ENCODE peak calls at places on chromosomes 16 and 17, in five cellular contexts. Z, C, W, Q and D are unnamed samples. For H3K36me3, the result is how much of the 10 kb centered on the place peaks cover.

GRCh38 chr17:61997649-61998048 is 67.4 kb downstream of the MED13 start:
- DNase-seq in Z (no peak), C (no peak), W (no peak), Q (no peak), D (no peak)

GRCh38 chr16:65601781-65602180 is 479.9 kb upstream of the CDH11 start:
- DNase-seq in Z (no peak), C (no peak), W (no peak), Q (no peak), D (no peak)

GRCh38 chr16:54489225-54489781 is 202.7 kb upstream of the IRX3 start:
- DNase-seq in Z (no peak), C (no peak), W (no peak), Q (no peak), D (no peak)

GRCh38 chr16:66447491-66447890 is 20.4 kb downstream of the BEAN1 start:
- DNase-seq in Z (no peak), C (no peak), W (peak), Q (no peak), D (no peak)

GRCh38 chr17:64147110-64148016 is 17.4 kb upstream of the ERN1 start:
- DNase-seq in Z (peak), C (peak), W (no peak), Q (no peak), D (no peak)

GRCh38 chr16:86725401-86725800 is 147.1 kb downstream of the FOXL1 start:
- DNase-seq in Z (no peak), C (no peak), W (no peak), Q (no peak), D (no peak)

GRCh38 chr16:57178793-57179212 is 7.0 kb downstream of the PSME3IP1 start:
- DNase-seq in Z (no peak), C (no peak), W (no peak), Q (no peak), D (no peak)

GRCh38 chr17:50587571-50587970 is 27.1 kb downstream of the CACNA1G start:
- DNase-seq in Z (no peak), C (no peak), W (no peak), Q (no peak), D (no peak)

GRCh38 chr17:78864117-78864516 is 23.5 kb upstream of the USP36 start:
- DNase-seq in Z (no peak), C (no peak), W (no peak), Q (no peak), D (no peak)

GRCh38 chr17:75182319-75182568 is 515 bp downstream of the SUMO2 start:
- DNase-seq in Z (no peak), C (no peak), W (no peak), Q (no peak), D (no peak)

GRCh38 chr17:75181110-75181509 is 1.6 kb downstream of the SUMO2 start:
- DNase-seq in Z (no peak), C (no peak), W (no peak), Q (no peak), D (no peak)

GRCh38 chr17:75183999-75184884 is 1.5 kb upstream of the SUMO2 start:
- DNase-seq in Z (no peak), C (no peak), W (no peak), Q (no peak), D (no peak)

GRCh38 chr17:75181608-75182318 is 996 bp downstream of the SUMO2 start:
- DNase-seq in Z (peak), C (no peak), W (peak), Q (peak), D (peak)

DNA sequence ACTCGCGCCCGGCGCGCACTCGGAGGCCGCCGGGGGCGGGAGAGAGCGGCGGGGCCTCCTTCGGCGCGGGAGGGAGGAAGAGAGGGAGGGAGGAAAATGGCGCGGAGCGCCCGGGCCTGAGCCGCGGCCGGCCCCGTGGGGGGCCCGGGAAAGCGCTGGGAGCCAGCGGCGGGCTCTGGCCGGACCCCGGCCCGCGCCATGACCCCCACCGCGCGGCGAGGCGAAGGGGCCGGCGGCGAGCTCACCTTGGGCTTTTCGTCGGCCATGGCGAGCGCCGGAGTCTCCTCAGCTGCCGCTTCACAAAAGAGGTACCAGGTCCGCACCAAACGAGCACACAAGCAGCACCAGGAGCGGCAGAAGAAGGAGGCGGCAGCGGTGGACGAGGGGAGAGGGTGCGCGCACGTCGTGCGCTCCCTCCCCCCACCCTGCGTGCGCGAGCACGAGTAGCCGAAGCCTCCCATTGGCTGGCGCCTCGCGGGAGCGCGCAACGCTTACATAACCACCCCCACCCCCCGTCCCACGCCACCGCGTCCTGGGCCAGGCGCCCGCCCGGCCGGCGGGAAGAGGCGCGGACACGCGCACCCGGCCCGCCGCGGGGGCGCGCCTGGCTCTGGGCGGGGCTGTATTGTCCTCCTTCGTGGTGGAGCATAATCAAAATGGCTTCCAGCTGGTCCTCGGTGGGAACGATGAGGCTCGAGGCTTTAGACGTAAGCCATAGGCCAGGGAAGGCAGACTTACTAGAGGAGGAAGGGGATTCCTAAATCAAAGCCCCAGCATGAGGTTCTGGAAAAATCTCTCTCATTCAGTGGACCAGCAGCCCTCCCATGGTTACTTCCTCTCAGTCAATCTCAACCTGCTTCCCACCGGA is at the start of gene SUMO2:
- DNase-seq in Z (peak), C (peak), W (peak), Q (peak), D (peak)
- TF ChIP-seq CTCF in Z (peak), C (no peak), W (no peak), Q (peak), D (peak)

DNA sequence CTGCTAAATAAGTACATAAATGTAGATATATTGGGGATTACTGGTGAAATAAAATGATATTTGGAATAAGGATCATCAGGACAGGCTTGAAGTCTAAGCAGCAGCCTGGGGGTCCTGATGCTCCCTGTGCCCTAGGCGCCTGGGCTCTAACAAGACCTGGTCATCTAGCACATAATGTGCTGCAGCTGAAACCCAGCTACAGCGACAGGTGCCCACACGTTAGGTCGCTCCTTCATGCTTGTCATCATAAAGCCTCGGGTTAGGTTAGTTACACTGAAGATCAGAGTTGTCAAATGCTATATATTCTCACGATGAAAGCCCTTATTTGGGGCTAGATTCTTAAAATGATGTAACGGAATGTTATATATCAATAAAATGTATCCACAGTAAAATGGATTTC is 11.5 kb downstream of the NARF start:
- DNase-seq in Z (no peak), C (no peak), W (no peak), Q (no peak), D (no peak)
- H3K36me3 ChIP-seq in Z (half or more), C (under half), W (half or more), Q (half or more), D (under half)

GRCh38 chr17:66727634-66728570 is 107.0 kb upstream of the CACNG5 start:
- DNase-seq in Z (peak), C (peak), W (peak), Q (peak), D (peak)
- TF ChIP-seq CTCF in Z (peak), C (peak), W (peak), Q (peak), D (peak)

DNA sequence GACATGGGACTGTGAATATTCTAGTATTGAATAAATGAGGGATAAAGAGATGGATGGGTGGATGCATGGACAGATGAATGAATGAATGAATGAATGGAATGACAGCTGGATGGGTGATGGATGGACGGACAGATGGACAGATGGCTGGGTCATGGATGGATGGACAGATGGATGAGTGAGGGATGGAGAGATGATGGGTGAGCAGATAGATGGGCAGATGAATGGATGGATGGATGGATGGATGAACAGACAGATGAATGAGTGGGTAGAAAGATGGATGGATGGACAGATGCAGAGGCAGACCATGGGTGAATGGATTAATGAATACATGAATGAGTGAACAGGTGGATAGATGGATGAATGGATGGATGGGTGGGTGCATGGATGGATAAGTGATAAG is 96.7 kb downstream of the MYH11 start:
- DNase-seq in Z (no peak), C (no peak), W (no peak), Q (no peak), D (no peak)
- H3K36me3 ChIP-seq in Z (under half), C (under half), W (under half), Q (under half), D (under half)

GRCh38 chr17:42472709-42473521 is 14.2 kb downstream of the ATP6V0A1 start:
- DNase-seq in Z (no peak), C (no peak), W (no peak), Q (no peak), D (no peak)
- TF ChIP-seq CTCF in Z (no peak), C (no peak), W (no peak), Q (no peak), D (no peak)

GRCh38 chr16:50210266-50211038 is 55.9 kb upstream of the ADCY7 start:
- DNase-seq in Z (peak), C (peak), W (peak), Q (peak), D (peak)

GRCh38 chr16:50216231-50216630 is 50.1 kb upstream of the ADCY7 start:
- DNase-seq in Z (no peak), C (no peak), W (no peak), Q (no peak), D (no peak)

GRCh38 chr16:50209548-50210265 is 56.6 kb downstream of the TENT4B start:
- DNase-seq in Z (peak), C (no peak), W (no peak), Q (no peak), D (no peak)

GRCh38 chr16:50215680-50216079 is 50.7 kb upstream of the ADCY7 start:
- DNase-seq in Z (no peak), C (no peak), W (no peak), Q (no peak), D (no peak)

DNA sequence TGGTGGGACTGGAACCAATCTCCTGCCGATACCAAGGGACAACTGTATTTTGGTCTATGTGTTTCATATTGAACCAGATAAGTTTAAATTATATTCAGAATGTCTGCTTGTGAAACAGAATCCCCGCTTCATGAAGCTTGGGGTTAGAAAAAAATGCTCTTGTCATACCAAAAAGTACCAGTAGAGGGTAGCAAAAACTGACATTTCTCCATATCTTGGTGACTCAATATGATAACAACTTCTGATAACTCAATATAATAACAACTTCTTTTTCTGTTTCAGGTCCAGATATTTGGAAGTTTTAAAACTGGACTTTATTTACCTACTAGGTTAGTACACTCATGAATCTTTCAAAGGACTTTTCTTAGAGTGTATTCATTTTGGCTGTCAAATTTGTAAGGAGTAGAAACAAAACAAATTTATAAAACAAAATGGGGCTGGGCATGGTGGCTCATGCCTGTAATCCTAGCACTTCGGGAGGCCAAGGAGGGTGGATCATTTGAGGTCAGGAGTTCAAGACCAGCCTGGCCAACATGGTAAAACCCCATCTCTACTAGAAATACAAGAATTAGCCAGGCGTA is 52.3 kb upstream of the ADCY7 start:
- DNase-seq in Z (peak), C (no peak), W (no peak), Q (no peak), D (no peak)
- H3K36me3 ChIP-seq in Z (under half), C (under half), W (half or more), Q (half or more), D (under half)

DNA sequence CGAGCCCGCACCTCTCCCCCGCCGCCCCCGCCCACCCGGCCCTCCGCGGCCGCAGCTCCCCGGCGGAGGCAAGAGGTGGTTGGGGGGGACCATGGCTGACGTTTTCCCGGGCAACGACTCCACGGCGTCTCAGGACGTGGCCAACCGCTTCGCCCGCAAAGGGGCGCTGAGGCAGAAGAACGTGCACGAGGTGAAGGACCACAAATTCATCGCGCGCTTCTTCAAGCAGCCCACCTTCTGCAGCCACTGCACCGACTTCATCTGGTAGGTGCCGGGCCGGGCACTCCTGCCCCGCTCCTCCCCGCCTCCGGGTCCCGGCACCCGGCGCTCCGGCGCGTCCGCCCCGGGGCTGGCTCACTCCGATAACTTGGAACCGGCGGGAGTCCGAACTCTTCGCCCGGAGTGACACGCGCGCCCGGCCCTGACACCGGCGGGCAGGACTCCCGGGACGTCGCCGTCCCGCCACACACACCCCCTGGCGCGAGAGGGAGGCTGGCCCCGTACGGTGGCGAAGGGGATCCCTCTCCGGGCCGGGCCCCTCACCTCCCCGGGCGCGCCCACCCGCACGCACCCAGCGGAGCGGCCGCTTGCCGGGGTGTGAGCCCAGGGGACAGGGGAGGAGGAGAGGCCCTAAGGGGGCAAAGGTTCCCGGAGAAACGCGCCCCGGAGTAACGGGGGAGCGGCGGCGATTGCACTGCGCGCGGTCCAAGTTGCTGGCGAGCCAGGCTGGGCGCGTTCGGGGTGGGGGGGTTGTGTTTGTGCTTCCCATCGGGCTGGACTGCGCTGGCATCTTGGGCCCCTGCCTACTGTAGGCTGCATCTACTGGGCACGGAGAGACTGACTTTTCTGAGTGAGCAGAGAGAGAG is 581 bp downstream of the PRKCA start:
- DNase-seq in Z (peak), C (peak), W (peak), Q (peak), D (peak)
- TF ChIP-seq CTCF in Z (peak), C (no peak), W (no peak), Q (no peak), D (no peak)

GRCh38 chr17:47807421-47807820 is 14.2 kb downstream of the OSBPL7 start:
- DNase-seq in Z (no peak), C (no peak), W (peak), Q (no peak), D (no peak)

GRCh38 chr17:47808830-47809480 is 12.6 kb downstream of the OSBPL7 start:
- DNase-seq in Z (no peak), C (no peak), W (peak), Q (no peak), D (no peak)

GRCh38 chr17:47806913-47807255 is 14.7 kb downstream of the OSBPL7 start:
- DNase-seq in Z (no peak), C (no peak), W (no peak), Q (no peak), D (no peak)

GRCh38 chr17:47806026-47806912 is 15.3 kb downstream of the OSBPL7 start:
- DNase-seq in Z (no peak), C (no peak), W (no peak), Q (no peak), D (no peak)

DNA sequence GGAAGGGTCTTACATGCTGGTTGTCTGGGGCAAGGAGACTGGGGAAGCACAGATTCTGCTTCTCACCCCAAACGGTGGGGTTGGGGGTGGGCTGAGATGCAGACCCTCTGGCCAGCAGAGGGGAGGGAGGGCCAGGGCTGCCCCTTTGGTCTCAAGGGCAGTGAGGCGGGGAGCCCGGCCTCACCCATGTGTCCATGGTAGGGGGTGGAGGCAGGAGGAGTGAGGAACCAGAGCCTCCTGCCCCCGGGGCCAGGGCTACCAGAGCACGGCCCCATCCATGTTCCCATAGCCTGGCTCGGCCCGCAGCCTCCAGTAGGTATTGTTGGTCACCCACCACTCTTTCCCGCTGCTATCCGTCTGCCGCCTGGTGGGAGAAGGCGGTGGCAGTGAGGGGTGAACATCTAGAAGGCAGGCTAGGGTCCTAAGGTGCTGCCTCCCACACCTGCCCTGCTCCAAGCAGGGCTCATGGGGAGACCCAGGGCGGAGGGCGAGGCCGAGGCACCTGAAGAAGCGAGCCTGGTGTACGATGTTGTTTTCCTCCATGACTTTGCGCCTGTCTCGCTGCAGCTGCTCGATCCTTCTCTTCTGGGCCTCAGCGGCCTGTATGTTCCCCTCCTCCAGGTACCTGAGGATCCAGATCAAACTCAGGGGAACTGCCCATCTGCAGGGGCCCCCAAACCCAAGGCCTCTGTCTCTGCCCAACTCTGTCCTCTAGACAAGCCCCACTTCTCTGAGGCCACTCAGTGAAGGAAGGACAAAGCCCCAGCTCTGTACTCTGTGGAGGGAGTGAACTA is 13.4 kb downstream of the OSBPL7 start:
- DNase-seq in Z (no peak), C (no peak), W (peak), Q (no peak), D (no peak)
- H3K36me3 ChIP-seq in Z (under half), C (under half), W (under half), Q (under half), D (under half)